ENCODE peak calls at places on chromosomes 3 and 15, in seven cellular contexts. V is mesenchymal stem cell, E is H9, I is mesendoderm, B is IMR-90, X is H1, S is trophoblast cell. K is an unnamed sample. For H3K79me1, the result is how much of the 10 kb centered on the place peaks cover.

GRCh38 chr3:69547457-69548014 is 161.6 kb upstream of the FRMD4B start:
- DNase-seq in V (no peak), E (no peak), I (no peak), B (no peak), X (no peak), S (peak), K (no peak)

GRCh38 chr15:67033012-67033411 is 32.4 kb upstream of the SMAD3 start:
- DNase-seq in V (no peak), E (peak), I (peak), B (no peak), X (no peak), S (no peak), K (no peak)

GRCh38 chr3:46682156-46682555 is 11.3 kb downstream of the ALS2CL start:
- DNase-seq in V (no peak), E (no peak), I (no peak), B (no peak), X (no peak), S (no peak), K (no peak)

GRCh38 chr15:74243431-74243830 is 7.3 kb downstream of the CCDC33 start:
- DNase-seq in V (no peak), E (no peak), I (no peak), B (no peak), X (no peak), S (no peak), K (no peak)

GRCh38 chr3:32428092-32429068 is 36.7 kb downstream of the CMTM7 start:
- DNase-seq in V (no peak), E (no peak), I (no peak), B (no peak), X (peak), S (peak), K (no peak)

GRCh38 chr3:160038862-160039562 is 50.4 kb downstream of the IL12A start:
- DNase-seq in V (peak), E (peak), I (peak), B (no peak), X (peak), S (no peak), K (peak)

GRCh38 chr3:57805674-57806073 is 49.6 kb downstream of the SLMAP start:
- DNase-seq in V (peak), E (no peak), I (peak), B (peak), X (no peak), S (peak), K (no peak)

GRCh38 chr15:48384616-48385015 is 53.4 kb downstream of the DUT start:
- DNase-seq in V (no peak), E (no peak), I (no peak), B (no peak), X (no peak), S (no peak), K (no peak)

GRCh38 chr15:48177383-48177874 is 666 bp downstream of the MYEF2 start:
- DNase-seq in V (peak), E (no peak), I (peak), B (peak), X (no peak), S (no peak), K (no peak)

GRCh38 chr15:56019819-56020218 is 26.4 kb upstream of the NEDD4 start:
- DNase-seq in V (no peak), E (no peak), I (no peak), B (no peak), X (no peak), S (no peak), K (no peak)

GRCh38 chr15:88830016-88830415 is 26.8 kb downstream of the ACAN start:
- DNase-seq in V (no peak), E (no peak), I (no peak), B (no peak), X (no peak), S (no peak), K (no peak)

GRCh38 chr3:35678552-35679220 is 39.4 kb downstream of the ARPP21 start:
- DNase-seq in V (no peak), E (no peak), I (no peak), B (no peak), X (no peak), S (no peak), K (no peak)

GRCh38 chr3:117997201-117998049 is 1037.2 kb downstream of the IGSF11 start:
- DNase-seq in V (peak), E (peak), I (peak), B (peak), X (peak), S (peak), K (peak)

GRCh38 chr15:71151061-71151460 is 35.8 kb downstream of the THSD4 start:
- DNase-seq in V (no peak), E (no peak), I (peak), B (peak), X (no peak), S (no peak), K (no peak)

GRCh38 chr15:74194572-74195559 is 7.7 kb downstream of the STRA6 start:
- DNase-seq in V (no peak), E (no peak), I (no peak), B (no peak), X (no peak), S (no peak), K (no peak)

GRCh38 chr3:95333826-95334225 is 1271.0 kb downstream of the NSUN3 start:
- DNase-seq in V (no peak), E (no peak), I (no peak), B (no peak), X (no peak), S (no peak), K (no peak)

GRCh38 chr3:65605876-65606432 is 432.8 kb downstream of the MAGI1 start:
- DNase-seq in V (no peak), E (no peak), I (no peak), B (no peak), X (no peak), S (no peak), K (no peak)

GRCh38 chr3:127037423-127037841 is 54.5 kb downstream of the PLXNA1 start:
- DNase-seq in V (no peak), E (no peak), I (no peak), B (no peak), X (no peak), S (no peak), K (no peak)

GRCh38 chr3:57298041-57298440 is 5.6 kb upstream of the ASB14 start:
- DNase-seq in V (peak), E (no peak), I (peak), B (peak), X (no peak), S (peak), K (no peak)

GRCh38 chr15:36407647-36408046 is 171.8 kb upstream of the CDIN1 start:
- DNase-seq in V (peak), E (no peak), I (peak), B (peak), X (no peak), S (no peak), K (no peak)

GRCh38 chr3:136576279-136577009 is 175.7 kb downstream of the STAG1 start:
- DNase-seq in V (no peak), E (no peak), I (peak), B (no peak), X (no peak), S (no peak), K (no peak)

GRCh38 chr3:137222736-137223135 is 265.0 kb downstream of the IL20RB start:
- DNase-seq in V (no peak), E (no peak), I (no peak), B (no peak), X (no peak), S (peak), K (no peak)

DNA sequence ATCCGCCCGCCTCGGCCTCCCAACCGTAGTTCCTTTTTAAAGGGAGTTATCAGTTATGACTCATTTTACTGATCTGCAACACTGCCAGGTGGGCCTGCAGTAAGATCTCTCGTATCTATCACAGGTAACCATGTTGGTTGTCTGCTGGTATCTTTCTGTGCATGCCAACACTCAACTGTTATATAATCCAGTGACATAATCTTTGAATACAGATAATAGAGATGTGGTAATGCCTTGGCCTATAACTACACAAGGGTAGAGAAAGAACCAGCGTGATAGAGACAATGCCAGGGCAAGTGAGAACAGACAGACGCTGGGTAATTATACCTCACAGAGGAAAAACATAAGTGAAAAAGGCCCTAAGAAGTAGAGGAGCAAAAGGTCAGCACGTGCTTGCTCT is 11.0 kb upstream of the ARPP19 start:
- DNase-seq in V (no peak), E (no peak), I (no peak), B (no peak), X (no peak), S (peak), K (no peak)
- H3K79me1 ChIP-seq in V (under half), E (under half), I (under half), B (under half), X (under half), S (under half), K (under half)

GRCh38 chr15:40295297-40295696 is 12.4 kb upstream of the ANKRD63 start:
- DNase-seq in V (no peak), E (no peak), I (no peak), B (no peak), X (no peak), S (no peak), K (no peak)
- H4K8ac ChIP-seq in V (no peak), E (no peak), I (no peak), B (no peak), X (no peak), S (no peak), K (no peak)

DNA sequence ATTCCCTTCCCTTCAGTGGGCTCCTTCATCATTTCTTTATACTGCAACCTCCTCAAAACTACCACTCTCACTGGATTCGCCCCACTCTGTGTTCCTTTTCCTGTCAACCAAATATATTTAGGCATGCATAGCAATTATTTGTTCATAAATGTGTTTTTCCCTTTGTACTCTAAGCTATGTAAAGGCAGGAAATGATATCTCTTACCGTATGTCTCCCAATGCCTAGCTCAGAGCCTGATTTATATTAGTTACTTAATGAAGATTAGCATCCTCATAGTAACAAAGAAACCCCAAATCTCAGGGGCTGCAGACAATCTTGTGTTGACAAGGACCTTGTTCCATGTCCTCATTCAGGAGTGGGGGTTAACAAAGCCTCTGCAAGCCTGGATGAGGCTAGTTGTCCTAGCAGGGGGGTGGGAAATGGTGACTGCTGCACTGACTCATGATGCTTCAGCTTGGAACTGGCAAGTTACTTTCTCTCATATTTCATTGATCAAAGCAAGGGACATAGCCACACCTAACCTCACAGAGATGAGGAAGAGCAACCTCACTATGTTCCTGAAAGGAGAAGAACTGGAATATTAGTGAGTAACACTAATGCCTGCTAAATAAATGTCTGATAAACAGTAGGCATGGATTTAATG is 15.2 kb downstream of the PHLDB2 start:
- DNase-seq in V (peak), E (no peak), I (peak), B (peak), X (no peak), S (no peak), K (no peak)
- H2AK5ac ChIP-seq in V (no peak), E (no peak), I (no peak), B (no peak), X (no peak), S (no peak), K (no peak)

GRCh38 chr3:134332344-134332743 is 41.9 kb downstream of the AMOTL2 start:
- DNase-seq in V (no peak), E (peak), I (no peak), B (no peak), X (no peak), S (peak), K (no peak)

GRCh38 chr3:134334901-134335280 is 39.4 kb downstream of the AMOTL2 start:
- DNase-seq in V (no peak), E (peak), I (peak), B (no peak), X (no peak), S (peak), K (no peak)

GRCh38 chr3:134331811-134332199 is 42.4 kb downstream of the AMOTL2 start:
- DNase-seq in V (no peak), E (no peak), I (no peak), B (no peak), X (no peak), S (peak), K (no peak)

GRCh38 chr3:134334231-134334900 is 39.9 kb downstream of the AMOTL2 start:
- DNase-seq in V (peak), E (peak), I (peak), B (peak), X (no peak), S (peak), K (no peak)

GRCh38 chr3:134333522-134334181 is 40.6 kb downstream of the AMOTL2 start:
- DNase-seq in V (peak), E (peak), I (peak), B (peak), X (no peak), S (peak), K (peak)
- H3K79me1 ChIP-seq in V (under half), E (under half), I (under half), B (under half), X (under half), S (half or more), K (under half)

DNA sequence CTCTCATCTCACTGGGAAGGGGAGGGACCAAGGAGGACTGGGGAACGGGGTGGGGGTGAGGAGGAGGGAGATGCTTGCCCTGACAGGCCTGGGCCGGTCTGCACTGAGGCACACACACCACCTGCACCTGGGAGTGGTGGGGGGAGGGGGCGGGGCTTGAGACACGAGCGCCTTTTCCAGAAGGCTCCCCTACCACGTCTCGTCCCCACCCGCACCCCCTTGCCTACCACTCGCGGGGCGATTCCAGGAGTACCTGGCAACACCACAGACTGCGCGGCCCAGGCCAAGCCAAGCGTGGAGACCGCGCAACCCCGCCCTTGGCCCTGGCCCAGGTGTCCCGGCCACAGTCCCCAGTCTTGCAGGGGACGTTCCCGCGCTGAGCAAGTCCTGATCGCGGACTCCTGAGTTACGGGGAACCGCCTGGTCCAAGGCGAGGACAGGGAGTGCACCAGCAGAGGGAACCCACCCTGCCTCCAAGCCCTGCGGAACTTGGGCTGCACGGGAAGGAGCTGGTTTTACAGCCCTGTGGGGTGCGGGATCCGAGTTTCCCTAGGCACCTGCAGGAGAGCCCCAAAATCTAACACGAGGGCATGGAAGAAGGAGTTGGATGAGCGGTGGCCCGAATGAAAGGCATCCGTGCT is 68.1 kb upstream of the SH3GL3 start:
- DNase-seq in V (no peak), E (peak), I (peak), B (no peak), X (peak), S (no peak), K (no peak)
- H4K8ac ChIP-seq in V (no peak), E (no peak), I (no peak), B (no peak), X (peak), S (no peak), K (no peak)

GRCh38 chr3:18415836-18416235 is 9.3 kb downstream of the SATB1 start:
- DNase-seq in V (no peak), E (no peak), I (no peak), B (no peak), X (no peak), S (no peak), K (no peak)
- H2AK5ac ChIP-seq in V (no peak), E (no peak), I (no peak), B (no peak), X (no peak), S (no peak), K (no peak)

GRCh38 chr3:181630873-181631272 is 80.9 kb upstream of the SOX2 start:
- DNase-seq in V (no peak), E (no peak), I (no peak), B (no peak), X (no peak), S (no peak), K (no peak)
- H3K79me1 ChIP-seq in V (under half), E (under half), I (under half), B (under half), X (under half), S (under half), K (under half)

GRCh38 chr3:156360116-156360515 is 194.8 kb downstream of the SSR3 start:
- DNase-seq in V (no peak), E (no peak), I (no peak), B (no peak), X (no peak), S (no peak), K (no peak)

GRCh38 chr3:156353535-156353934 is 201.4 kb downstream of the SSR3 start:
- DNase-seq in V (no peak), E (no peak), I (no peak), B (no peak), X (no peak), S (peak), K (no peak)

GRCh38 chr3:156358232-156358631 is 196.7 kb downstream of the SSR3 start:
- DNase-seq in V (no peak), E (no peak), I (no peak), B (no peak), X (no peak), S (no peak), K (no peak)

GRCh38 chr3:156359337-156359736 is 195.6 kb downstream of the SSR3 start:
- DNase-seq in V (no peak), E (no peak), I (no peak), B (no peak), X (no peak), S (no peak), K (no peak)

DNA sequence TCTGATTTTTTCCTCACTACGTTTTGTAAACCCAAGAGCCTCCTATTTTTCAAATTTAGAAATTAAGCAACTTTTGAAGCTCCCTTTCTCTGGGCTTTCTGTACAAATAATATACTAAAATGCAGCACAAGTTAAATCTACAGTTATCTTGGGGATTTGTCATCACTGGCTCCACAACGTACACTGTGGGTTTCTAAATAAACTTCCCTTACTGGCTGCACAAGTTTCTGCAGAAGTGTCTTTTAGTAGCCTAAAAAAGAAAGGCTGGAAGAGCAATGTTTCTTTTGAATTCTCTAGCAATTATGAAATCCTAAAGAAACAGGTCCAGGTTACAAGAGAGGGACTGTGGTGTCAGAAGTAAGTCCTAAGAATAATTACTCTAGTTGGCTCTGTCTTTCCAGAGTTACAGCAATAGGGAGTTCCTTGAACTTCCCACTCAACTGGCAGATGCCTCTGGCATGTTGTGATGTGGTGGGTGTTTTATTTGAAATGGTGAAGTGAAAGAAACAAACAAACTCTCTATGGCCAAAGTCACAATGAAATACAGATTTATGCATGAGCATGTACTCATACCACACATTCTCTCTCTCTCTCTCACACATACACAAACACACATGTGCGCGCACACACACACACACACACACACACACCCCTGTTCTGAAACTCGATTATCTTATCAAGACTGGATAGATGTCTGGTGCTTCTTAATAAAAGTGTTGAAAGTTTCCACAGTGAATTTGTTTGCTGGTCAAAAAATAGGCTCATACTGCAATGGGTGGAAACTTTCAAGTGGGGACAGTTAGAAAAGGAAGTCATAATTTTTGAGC is 198.2 kb downstream of the SSR3 start:
- DNase-seq in V (peak), E (no peak), I (no peak), B (peak), X (no peak), S (no peak), K (no peak)
- H4K8ac ChIP-seq in V (no peak), E (no peak), I (no peak), B (no peak), X (no peak), S (no peak), K (no peak)

GRCh38 chr3:107407355-107407754 is 30.1 kb downstream of the CCDC54 start:
- DNase-seq in V (no peak), E (no peak), I (no peak), B (no peak), X (no peak), S (no peak), K (no peak)

GRCh38 chr3:107404727-107405519 is 27.7 kb downstream of the CCDC54 start:
- DNase-seq in V (peak), E (no peak), I (no peak), B (peak), X (no peak), S (peak), K (no peak)

GRCh38 chr3:107402214-107402613 is 25.0 kb downstream of the CCDC54 start:
- DNase-seq in V (no peak), E (no peak), I (no peak), B (no peak), X (no peak), S (no peak), K (no peak)
- H2AK5ac ChIP-seq in V (no peak), E (no peak), I (no peak), B (no peak), X (no peak), S (no peak), K (no peak)

K was measured in neuronal stem cell.